ENCODE peak calls at places on chromosomes 4 and X, in five cellular contexts. H is Peyer's patch, J is suprapubic skin, E is GM23338, B is colonic mucosa. R is an unnamed sample. For H3K4me1, the result is how much of the 10 kb centered on the place peaks cover.

GRCh38 chr4:109826719-109827118 is 1.1 kb upstream of the RRH start:
- DNase-seq in H (no peak), J (no peak), E (peak), B (no peak), R (no peak)

GRCh38 chr4:6092131-6092530 is 73.9 kb upstream of the C4orf50 start:
- DNase-seq in H (no peak), J (peak), E (peak), B (no peak), R (no peak)

GRCh38 chr4:52243367-52243766 is 192.3 kb downstream of the SPATA18 start:
- DNase-seq in H (no peak), J (no peak), E (no peak), B (no peak), R (no peak)

GRCh38 chr4:111923786-111924185 is 221.5 kb upstream of the FAM241A start:
- DNase-seq in H (no peak), J (no peak), E (no peak), B (no peak), R (no peak)

GRCh38 chrX:103183912-103184311 is 31.0 kb upstream of the BEX4 start:
- DNase-seq in H (no peak), J (no peak), E (peak), B (no peak), R (no peak)

GRCh38 chr4:26086621-26087068 is 172.6 kb downstream of the SMIM20 start:
- DNase-seq in H (no peak), J (no peak), E (no peak), B (no peak), R (no peak)

GRCh38 chrX:65643786-65644111 is 23.7 kb upstream of the MSN start:
- DNase-seq in H (no peak), J (no peak), E (no peak), B (no peak), R (no peak)

GRCh38 chr4:158845166-158846041 is 76.6 kb downstream of the FNIP2 start:
- DNase-seq in H (no peak), J (no peak), E (peak), B (no peak), R (no peak)

GRCh38 chr4:154719087-154719486 is 24.7 kb upstream of the LRAT start:
- DNase-seq in H (no peak), J (no peak), E (no peak), B (no peak), R (no peak)

GRCh38 chrX:44178271-44178670 is 165.2 kb downstream of the EFHC2 start:
- DNase-seq in H (no peak), J (no peak), E (no peak), B (no peak), R (no peak)

GRCh38 chrX:153863251-153863991 is 22.6 kb downstream of the L1CAM start:
- DNase-seq in H (no peak), J (no peak), E (no peak), B (no peak), R (no peak)

GRCh38 chrX:38279188-38279587 is 48.1 kb downstream of the RPGR start:
- DNase-seq in H (no peak), J (no peak), E (peak), B (no peak), R (no peak)

GRCh38 chr4:178823673-178824072 is 1381.4 kb upstream of the AGA start:
- DNase-seq in H (no peak), J (no peak), E (no peak), B (no peak), R (no peak)

GRCh38 chrX:11665144-11666040 is at the start of gene ARHGAP6:
- DNase-seq in H (no peak), J (no peak), E (peak), B (peak), R (no peak)

GRCh38 chrX:118520206-118520857 is 24.7 kb downstream of the DOCK11 start:
- DNase-seq in H (no peak), J (no peak), E (no peak), B (no peak), R (no peak)

GRCh38 chrX:150324035-150324728 is 38.9 kb upstream of the MAMLD1 start:
- DNase-seq in H (no peak), J (no peak), E (no peak), B (no peak), R (no peak)

GRCh38 chrX:12702509-12703091 is 88.6 kb upstream of the PRPS2 start:
- DNase-seq in H (no peak), J (no peak), E (peak), B (no peak), R (no peak)

GRCh38 chr4:40378619-40379018 is 43.5 kb downstream of the CHRNA9 start:
- DNase-seq in H (no peak), J (no peak), E (no peak), B (no peak), R (no peak)

GRCh38 chrX:55713635-55714034 is 3.9 kb upstream of the RRAGB start:
- DNase-seq in H (no peak), J (no peak), E (no peak), B (no peak), R (no peak)

GRCh38 chrX:47854474-47854873 is 17.8 kb downstream of the ZNF81 start:
- DNase-seq in H (peak), J (no peak), E (peak), B (peak), R (peak)

GRCh38 chr4:156956359-156956758 is 15.2 kb downstream of the PDGFC start:
- DNase-seq in H (no peak), J (no peak), E (no peak), B (no peak), R (no peak)

GRCh38 chr4:100314057-100314456 is 123.8 kb upstream of the DDIT4L start:
- DNase-seq in H (no peak), J (no peak), E (peak), B (no peak), R (no peak)

GRCh38 chrX:143632625-143633387 is 3.1 kb downstream of the SLITRK4 start:
- DNase-seq in H (no peak), J (no peak), E (peak), B (no peak), R (no peak)

GRCh38 chr4:121583396-121583795 is 113.4 kb downstream of the ANXA5 start:
- DNase-seq in H (no peak), J (no peak), E (no peak), B (no peak), R (no peak)

GRCh38 chrX:68416592-68416991 is 16.7 kb downstream of the OPHN1 start:
- DNase-seq in H (no peak), J (no peak), E (no peak), B (no peak), R (no peak)

DNA sequence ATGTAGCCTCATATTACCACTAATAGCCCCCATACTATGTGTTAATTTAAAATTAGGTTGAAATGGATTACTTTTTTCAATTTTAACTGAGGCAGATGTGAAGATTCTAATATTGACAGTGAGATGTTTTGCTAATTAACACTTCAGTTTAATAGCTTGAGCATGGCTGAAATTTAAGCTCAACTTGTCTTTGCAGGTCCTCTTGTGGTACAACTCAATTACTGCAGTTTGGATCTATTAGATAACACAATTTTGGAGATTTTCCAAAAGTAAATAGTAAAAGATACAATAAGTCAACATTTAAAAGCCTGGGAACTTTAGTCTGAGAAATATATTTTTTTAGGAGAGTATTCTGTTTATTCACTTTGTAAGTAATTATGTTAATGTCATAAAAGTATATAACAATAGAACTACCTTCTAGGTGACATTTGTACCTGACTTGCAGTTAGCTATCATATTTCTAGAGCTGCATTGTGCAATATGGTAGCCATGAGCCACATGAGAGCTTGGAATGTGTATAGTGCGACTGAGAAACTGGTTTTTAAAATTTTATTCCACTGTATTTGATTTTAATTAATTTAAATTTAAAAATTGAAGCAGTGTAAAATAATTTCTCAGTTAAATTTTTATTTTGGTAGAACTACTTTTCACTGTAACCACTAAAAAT is 73.1 kb upstream of the FMR1 start:
- DNase-seq in H (no peak), J (no peak), E (peak), B (no peak), R (no peak)
- TF ChIP-seq CTCF in H (no peak), J (no peak), E (peak), B (no peak), R (peak)

GRCh38 chr4:126991965-126992364 is 640.8 kb upstream of the INTU start:
- DNase-seq in H (no peak), J (no peak), E (no peak), B (no peak), R (no peak)

GRCh38 chr4:127000090-127000489 is 632.7 kb upstream of the INTU start:
- DNase-seq in H (no peak), J (no peak), E (no peak), B (no peak), R (no peak)

GRCh38 chr4:126992910-126993309 is 639.8 kb upstream of the INTU start:
- DNase-seq in H (no peak), J (no peak), E (no peak), B (no peak), R (no peak)

GRCh38 chr4:126993351-126993750 is 639.4 kb upstream of the INTU start:
- DNase-seq in H (no peak), J (no peak), E (no peak), B (no peak), R (no peak)

GRCh38 chr4:126995235-126995634 is 637.5 kb upstream of the INTU start:
- DNase-seq in H (no peak), J (no peak), E (no peak), B (no peak), R (no peak)
- H3K4me1 ChIP-seq in H (under half), J (under half), E (under half), B (under half), R (under half)

DNA sequence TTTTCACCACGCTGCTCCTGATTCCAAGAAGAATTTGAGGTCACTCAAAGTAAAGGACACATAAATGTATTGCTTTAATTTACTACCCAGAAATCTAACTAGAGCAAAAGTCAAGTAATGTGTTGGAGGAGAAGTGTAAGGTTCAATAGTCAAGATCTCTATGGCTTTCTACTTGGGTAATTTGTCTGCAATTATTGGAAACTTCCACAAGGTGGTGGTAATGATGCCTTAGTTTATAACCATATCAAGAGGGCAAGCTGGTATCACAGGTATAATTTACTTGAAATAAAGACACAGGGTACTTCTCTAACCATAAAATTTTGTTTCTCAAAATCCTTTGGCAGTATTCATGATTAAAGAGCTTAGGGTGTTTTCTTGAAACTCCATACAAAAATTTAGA is 10.2 kb upstream of the GRIA3 start:
- DNase-seq in H (no peak), J (no peak), E (peak), B (no peak), R (no peak)
- TF ChIP-seq CTCF in H (no peak), J (no peak), E (peak), B (no peak), R (no peak)

GRCh38 chr4:1204286-1204827 is 32.0 kb upstream of the SPON2 start:
- DNase-seq in H (peak), J (no peak), E (no peak), B (peak), R (no peak)

GRCh38 chr4:1204828-1205591 is 32.6 kb upstream of the SPON2 start:
- DNase-seq in H (peak), J (peak), E (peak), B (peak), R (peak)

GRCh38 chr4:1206299-1207156 is 34.1 kb upstream of the SPON2 start:
- DNase-seq in H (no peak), J (peak), E (no peak), B (peak), R (no peak)

GRCh38 chr4:1207157-1207470 is 34.7 kb upstream of the SPON2 start:
- DNase-seq in H (no peak), J (peak), E (peak), B (no peak), R (no peak)

GRCh38 chr4:1205641-1206298 is 33.4 kb upstream of the SPON2 start:
- DNase-seq in H (no peak), J (peak), E (peak), B (peak), R (no peak)
- H3K4me1 ChIP-seq in H (under half), J (half or more), E (under half), B (under half), R (under half)

GRCh38 chrX:31213941-31214340 is 142.1 kb upstream of the FTHL17 start:
- DNase-seq in H (no peak), J (no peak), E (peak), B (no peak), R (no peak)
- TF ChIP-seq CTCF in H (no peak), J (no peak), E (peak), B (peak), R (no peak)

GRCh38 chr4:183444953-183445543 is 612 bp downstream of the CDKN2AIP start:
- DNase-seq in H (peak), J (peak), E (peak), B (peak), R (no peak)

GRCh38 chr4:183450108-183450507 is 5.7 kb downstream of the CDKN2AIP start:
- DNase-seq in H (no peak), J (no peak), E (no peak), B (no peak), R (no peak)

GRCh38 chr4:183447646-183448045 is 3.2 kb downstream of the CDKN2AIP start:
- DNase-seq in H (no peak), J (no peak), E (no peak), B (no peak), R (no peak)

GRCh38 chr4:183448436-183448835 is 4.0 kb downstream of the CDKN2AIP start:
- DNase-seq in H (no peak), J (no peak), E (no peak), B (no peak), R (no peak)

DNA sequence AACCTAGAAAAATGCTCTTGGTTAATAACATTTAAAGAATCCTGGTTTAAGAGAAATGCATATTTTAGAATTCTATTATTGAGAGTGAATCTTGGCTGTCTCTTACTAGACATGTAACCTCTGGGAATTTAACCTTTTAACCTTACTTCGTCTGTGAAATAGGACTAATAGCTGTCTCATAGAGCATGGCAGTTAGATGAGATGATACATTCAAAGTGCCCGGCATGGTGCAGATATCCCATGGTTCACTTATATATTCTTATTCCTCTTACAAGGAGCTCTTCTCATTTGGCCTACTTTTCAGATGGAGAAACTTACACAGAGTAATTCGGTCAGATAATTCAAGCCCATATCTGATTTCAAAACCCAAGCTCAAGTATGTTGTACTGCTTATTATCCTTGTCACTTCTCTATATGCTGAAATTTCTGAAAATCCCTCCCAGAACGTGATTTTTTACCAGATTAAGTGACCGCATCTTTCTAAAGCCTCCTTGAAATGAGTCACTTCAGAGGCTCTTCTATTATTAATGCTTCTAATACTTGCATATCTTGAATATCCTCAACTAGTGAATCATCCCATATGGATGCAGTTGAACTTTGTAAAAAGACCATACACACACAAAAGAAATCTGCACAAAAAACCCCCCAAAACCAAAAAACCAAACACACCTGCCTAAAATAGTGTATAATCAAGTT is 4.9 kb downstream of the CDKN2AIP start:
- DNase-seq in H (no peak), J (no peak), E (no peak), B (no peak), R (no peak)
- H3K4me1 ChIP-seq in H (under half), J (under half), E (under half), B (under half), R (under half)

GRCh38 chr4:17589355-17589754 is 12.4 kb downstream of the LAP3 start:
- DNase-seq in H (no peak), J (no peak), E (no peak), B (no peak), R (no peak)

GRCh38 chr4:17584502-17585213 is 7.7 kb downstream of the LAP3 start:
- DNase-seq in H (no peak), J (no peak), E (peak), B (no peak), R (no peak)

GRCh38 chr4:17587094-17587822 is 10.3 kb downstream of the LAP3 start:
- DNase-seq in H (no peak), J (no peak), E (no peak), B (no peak), R (no peak)

GRCh38 chr4:17580969-17581368 is 4.0 kb downstream of the LAP3 start:
- DNase-seq in H (no peak), J (no peak), E (no peak), B (no peak), R (no peak)

DNA sequence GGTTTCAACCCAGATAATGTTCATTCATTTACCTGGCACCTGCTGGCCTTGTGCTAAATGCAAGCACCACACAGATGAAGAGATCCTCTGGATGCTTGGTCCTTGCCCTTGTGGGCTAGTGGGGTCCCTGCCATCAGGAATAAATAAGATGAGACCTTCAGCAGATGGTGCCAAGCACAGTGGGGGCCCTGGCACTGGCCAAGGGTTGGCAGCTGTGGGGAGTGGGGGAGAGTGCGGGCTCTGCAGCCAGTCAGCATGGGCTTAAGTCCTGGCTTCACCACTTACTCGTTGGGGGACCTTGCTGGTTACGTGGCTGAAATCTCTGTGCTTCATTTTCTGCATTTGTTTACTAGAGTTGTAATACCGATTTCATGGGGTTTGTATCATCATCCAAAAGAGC is 6.9 kb downstream of the LAP3 start:
- DNase-seq in H (no peak), J (no peak), E (no peak), B (no peak), R (no peak)
- TF ChIP-seq CTCF in H (no peak), J (no peak), E (no peak), B (no peak), R (no peak)

DNA sequence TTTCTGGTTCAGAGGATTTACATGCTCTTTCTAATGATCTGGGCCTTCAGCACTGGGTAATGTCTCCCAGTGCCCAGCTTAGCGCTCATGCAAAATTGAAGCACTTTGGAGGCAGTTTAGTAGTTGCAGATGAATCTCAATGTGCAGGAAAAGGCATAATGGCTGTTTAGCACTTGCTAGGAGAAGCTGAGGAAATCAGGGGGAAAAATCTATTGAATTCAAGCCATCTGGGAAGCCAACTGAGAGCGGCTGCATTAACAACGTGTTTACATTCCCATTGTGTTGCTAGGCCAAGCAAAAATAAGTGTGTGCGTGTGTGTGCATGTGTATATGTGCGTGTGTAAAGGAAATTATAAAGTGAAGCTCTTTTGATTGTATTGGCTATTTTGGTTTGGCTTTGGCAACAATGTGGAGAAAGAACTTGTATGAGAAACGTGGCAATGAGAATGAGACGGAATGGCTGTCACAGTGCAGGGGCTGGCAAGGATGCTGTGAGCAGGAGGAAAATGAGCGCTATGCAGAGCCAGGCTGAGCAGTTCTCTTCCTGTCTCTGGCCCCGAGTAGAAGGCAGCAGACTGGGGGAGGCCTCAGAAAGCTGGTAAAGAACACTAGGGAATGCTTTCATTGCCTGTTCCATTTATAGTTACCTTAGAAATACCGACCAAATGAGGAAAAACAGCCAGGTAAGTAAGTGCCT is 231.5 kb downstream of the UNC5C start:
- DNase-seq in H (no peak), J (no peak), E (peak), B (no peak), R (no peak)
- H3K4me1 ChIP-seq in H (under half), J (under half), E (under half), B (under half), R (under half)

GRCh38 chrX:45208121-45208856 is 7.6 kb upstream of the DIPK2B start:
- DNase-seq in H (no peak), J (no peak), E (peak), B (no peak), R (no peak)
- TF ChIP-seq CTCF in H (no peak), J (no peak), E (peak), B (no peak), R (no peak)